ENCODE peak calls at places on chromosome 22, in six cellular contexts. B is AG04450, K is A549, E is psoas muscle, V is cardiac muscle cell, O is HCT116. Z is an unnamed sample.

GRCh38 chr22:20781272-20781990 is 7.5 kb downstream of the SERPIND1 start:
- DNase-seq in B (no peak), K (no peak), E (no peak), V (no peak), O (no peak), Z (no peak)

GRCh38 chr22:24810043-24810749 is 4.2 kb downstream of the SGSM1 start:
- DNase-seq in B (no peak), K (no peak), E (no peak), V (no peak), O (no peak), Z (no peak)

GRCh38 chr22:46090631-46091201 is 59.6 kb upstream of the PPARA start:
- DNase-seq in B (no peak), K (no peak), E (peak; percentile 53), V (no peak), O (no peak), Z (no peak)

GRCh38 chr22:26555478-26555877 is 34.5 kb downstream of the TPST2 start:
- DNase-seq in B (no peak), K (no peak), E (no peak), V (no peak), O (no peak), Z (no peak)

GRCh38 chr22:46047226-46047625 is 70.3 kb upstream of the WNT7B start:
- DNase-seq in B (no peak), K (no peak), E (peak; percentile 14), V (no peak), O (no peak), Z (no peak)

GRCh38 chr22:38513063-38513462 is 7.0 kb upstream of the DDX17 start:
- DNase-seq in B (no peak), K (no peak), E (no peak), V (peak; percentile 41), O (no peak), Z (no peak)

GRCh38 chr22:39177791-39178190 is 25.3 kb upstream of the CBX7 start:
- DNase-seq in B (no peak), K (no peak), E (no peak), V (no peak), O (no peak), Z (no peak)

GRCh38 chr22:24685804-24686203 is 82.8 kb downstream of the GGT1 start:
- DNase-seq in B (no peak), K (no peak), E (no peak), V (no peak), O (no peak), Z (no peak)

GRCh38 chr22:34688825-34689224 is 377.1 kb upstream of the ISX start:
- DNase-seq in B (no peak), K (no peak), E (no peak), V (no peak), O (no peak), Z (no peak)

GRCh38 chr22:45859231-45860161 is 117.5 kb downstream of the WNT7B start:
- DNase-seq in B (no peak), K (peak; percentile 77), E (no peak), V (no peak), O (no peak), Z (no peak)

GRCh38 chr22:37179622-37180420 is 8.2 kb downstream of the C1QTNF6 start:
- DNase-seq in B (no peak), K (no peak), E (peak; percentile 57), V (no peak), O (no peak), Z (no peak)
- H3K27ac ChIP-seq in B (no peak overlapping the region), K (peak overlapping the region; percentile 79), E (peak overlapping the region; percentile 73), V (no peak overlapping the region), O (no peak overlapping the region), Z (no peak overlapping the region)

DNA sequence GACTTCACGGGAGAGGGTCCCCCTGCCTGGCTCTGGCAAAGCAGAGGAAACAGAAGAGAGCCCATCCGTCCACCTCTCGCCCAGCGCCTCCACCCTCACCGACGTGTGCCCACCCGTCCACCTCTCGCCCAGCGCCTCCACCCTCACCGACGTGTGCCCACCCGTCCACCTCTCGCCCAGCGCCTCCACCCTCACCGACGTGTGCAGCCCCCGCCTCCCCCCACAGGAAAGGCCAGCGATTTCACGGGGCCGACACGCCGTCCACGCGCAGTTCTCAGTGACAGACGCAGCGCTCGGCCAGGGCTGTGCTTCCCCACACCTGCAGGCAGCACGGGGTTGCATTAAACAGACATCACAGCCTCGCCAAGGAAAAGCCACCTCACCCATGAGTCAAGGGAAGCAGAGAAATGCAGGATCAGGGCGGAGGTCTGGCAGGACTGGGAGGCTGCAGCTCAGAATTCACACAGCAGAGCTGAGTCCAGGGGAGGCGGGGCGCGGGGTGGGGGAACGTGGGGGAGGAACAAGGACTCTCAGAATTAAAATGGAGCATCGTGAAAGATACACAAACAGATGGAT is 377.8 kb downstream of the BRD1 start:
- DNase-seq in B (no peak), K (no peak), E (no peak), V (peak; percentile 31), O (no peak), Z (no peak)
- H3K4me3 ChIP-seq in B (no peak overlapping the region), K (no peak overlapping the region), E (no peak overlapping the region), V (no peak overlapping the region), O (no peak overlapping the region), Z (peak overlapping the region; percentile 78)

GRCh38 chr22:31282748-31283468 is 9.4 kb downstream of the PIK3IP1 start:
- DNase-seq in B (no peak), K (no peak), E (no peak), V (no peak), O (no peak), Z (no peak)

GRCh38 chr22:31286360-31287255 is 5.7 kb downstream of the PIK3IP1 start:
- DNase-seq in B (no peak), K (no peak), E (no peak), V (peak; percentile 20), O (no peak), Z (no peak)

GRCh38 chr22:31284756-31285155 is 7.5 kb downstream of the PIK3IP1 start:
- DNase-seq in B (no peak), K (no peak), E (no peak), V (peak; percentile 52), O (no peak), Z (no peak)

GRCh38 chr22:31281733-31282132 is 10.6 kb downstream of the PIK3IP1 start:
- DNase-seq in B (no peak), K (no peak), E (no peak), V (no peak), O (no peak), Z (no peak)

DNA sequence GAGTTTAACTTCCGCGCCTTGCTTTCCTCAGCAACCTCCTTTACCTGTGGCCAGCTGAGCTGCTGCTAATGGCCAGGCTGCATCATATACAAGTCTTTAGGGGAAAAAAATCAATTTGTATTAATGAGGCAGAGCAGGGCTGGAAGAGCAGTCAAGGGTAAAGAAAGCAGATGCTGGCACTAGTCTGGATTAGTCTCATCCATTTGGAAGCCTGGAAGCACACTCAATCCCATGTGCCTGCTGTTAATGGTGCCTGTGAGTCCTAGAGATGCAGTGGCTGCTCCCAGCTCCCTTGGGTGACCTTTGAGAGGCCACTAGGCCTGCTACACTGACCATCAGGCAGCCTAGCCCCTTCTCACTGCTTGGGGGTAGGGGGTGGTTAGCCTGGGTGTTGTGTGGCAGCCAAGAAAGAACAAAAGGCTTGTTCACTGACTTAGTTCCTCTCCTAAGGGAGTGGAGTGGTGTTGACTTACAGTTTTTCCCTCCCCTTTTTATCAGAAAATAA is 8.0 kb downstream of the PIK3IP1 start:
- DNase-seq in B (no peak), K (no peak), E (no peak), V (no peak), O (no peak), Z (no peak)
- H3K27ac ChIP-seq in B (no peak overlapping the region), K (no peak overlapping the region), E (no peak overlapping the region), V (peak overlapping the region; percentile 70), O (no peak overlapping the region), Z (no peak overlapping the region)

GRCh38 chr22:41910599-41911291 is 4.1 kb downstream of the SHISA8 start:
- DNase-seq in B (no peak), K (no peak), E (peak; percentile 78), V (no peak), O (no peak), Z (no peak)
- H3K4me3 ChIP-seq in B (no peak overlapping the region), K (no peak overlapping the region), E (peak overlapping the region; percentile 59), V (peak overlapping the region; percentile 20), O (no peak overlapping the region), Z (peak overlapping the region; percentile 73)

GRCh38 chr22:37178350-37179125 is 9.5 kb downstream of the C1QTNF6 start:
- DNase-seq in B (no peak), K (no peak), E (peak; percentile 49), V (no peak), O (no peak), Z (no peak)

GRCh38 chr22:37176464-37177061 is 11.5 kb downstream of the C1QTNF6 start:
- DNase-seq in B (no peak), K (no peak), E (peak; percentile 85), V (no peak), O (no peak), Z (no peak)

GRCh38 chr22:37177221-37177620 is 10.8 kb downstream of the C1QTNF6 start:
- DNase-seq in B (no peak), K (no peak), E (peak; percentile 25), V (no peak), O (no peak), Z (no peak)

GRCh38 chr22:37179126-37179470 is 8.9 kb downstream of the C1QTNF6 start:
- DNase-seq in B (no peak), K (no peak), E (peak; percentile 52), V (no peak), O (no peak), Z (no peak)

DNA sequence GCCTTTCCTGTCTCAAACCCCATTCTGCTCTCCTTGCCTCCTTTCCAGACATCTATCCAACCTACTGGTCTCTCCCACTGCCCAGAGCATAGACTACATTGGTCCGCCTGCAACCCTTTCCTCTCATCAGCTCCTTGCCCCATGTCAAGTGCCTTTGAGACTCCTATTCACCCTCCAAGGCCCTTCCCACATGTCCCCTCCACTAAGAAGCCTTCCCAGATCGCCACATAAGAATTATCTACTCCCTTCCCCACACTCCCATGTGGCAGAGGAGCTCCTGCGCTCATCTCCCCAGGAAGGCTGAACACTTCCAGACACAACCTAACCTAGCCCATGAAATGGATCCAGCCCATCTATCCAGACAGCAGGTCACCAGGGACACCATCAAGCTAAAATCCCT is 10.3 kb downstream of the C1QTNF6 start:
- DNase-seq in B (no peak), K (no peak), E (no peak), V (no peak), O (no peak), Z (no peak)
- H3K27ac ChIP-seq in B (no peak overlapping the region), K (peak overlapping the region; percentile 79), E (no peak overlapping the region), V (no peak overlapping the region), O (no peak overlapping the region), Z (no peak overlapping the region)

DNA sequence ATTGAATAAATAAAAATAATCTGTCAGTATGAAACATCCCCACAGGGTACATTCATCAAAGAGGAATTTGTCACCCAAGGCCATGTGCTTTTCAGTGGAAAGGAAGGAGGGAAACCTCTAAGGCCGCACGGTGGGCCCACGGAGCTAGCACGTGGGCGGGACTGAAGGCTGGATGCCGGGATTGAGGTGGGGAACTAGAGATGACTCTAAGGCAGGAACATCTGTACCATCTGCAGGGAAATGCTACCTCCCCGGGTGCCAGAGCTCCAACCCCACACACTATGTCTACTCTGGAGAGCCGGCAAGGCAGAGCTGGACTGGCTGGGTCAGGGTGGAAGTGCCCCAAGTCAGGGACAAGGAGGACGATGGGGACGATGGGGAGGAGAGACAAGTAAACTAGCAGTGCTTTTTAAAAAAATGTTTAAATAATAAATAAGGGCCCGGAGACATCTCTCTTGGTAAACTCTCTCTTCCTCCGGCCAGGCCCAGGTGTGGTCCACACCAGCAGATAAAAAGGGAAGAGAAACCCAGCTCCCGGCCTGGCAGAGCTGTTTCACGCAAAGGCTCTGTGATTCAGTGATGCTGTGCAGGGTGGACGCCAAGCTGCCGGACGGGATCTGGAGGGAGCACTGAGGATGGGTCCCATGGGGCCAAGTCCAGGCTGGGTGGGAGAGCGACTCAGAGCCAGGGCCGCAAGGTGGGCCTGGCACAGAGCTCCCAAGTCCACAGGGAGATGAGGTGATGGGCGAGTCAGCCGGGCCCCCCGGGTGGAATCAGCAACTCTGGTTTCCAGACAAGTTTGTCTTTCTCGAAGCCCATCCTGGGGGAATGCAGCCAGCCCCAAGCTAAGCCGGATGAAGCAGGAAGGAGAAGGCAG is 5.8 kb downstream of the LIF start:
- DNase-seq in B (no peak), K (no peak), E (no peak), V (no peak), O (no peak), Z (no peak)
- H3K4me3 ChIP-seq in B (peak overlapping the region; percentile 84), K (no peak overlapping the region), E (no peak overlapping the region), V (no peak overlapping the region), O (no peak overlapping the region), Z (no peak overlapping the region)

Z was measured in SK-N-MC.